ENCODE peak calls at places on chromosomes 12 and 14, in four cellular contexts. G, Y, E and K are unnamed samples.

GRCh38 chr12:87728936-87729593 is 300.1 kb downstream of the C12orf50 start:
- DNase-seq in G (no peak), E (no peak), Y (no peak), K (no peak)

GRCh38 chr14:73764881-73765280 is 50.7 kb upstream of the PNMA1 start:
- DNase-seq in Y (peak), E (no peak), G (peak), K (no peak)

GRCh38 chr12:14868916-14869315 is 16.7 kb downstream of the MGP start:
- DNase-seq in Y (peak), G (peak), E (no peak), K (no peak)

GRCh38 chr12:52499836-52500560 is 6.9 kb upstream of the KRT6A start:
- DNase-seq in E (no peak), G (peak), Y (peak), K (no peak)

GRCh38 chr12:13033266-13033875 is 10.8 kb upstream of the FAM234B start:
- DNase-seq in G (peak), E (no peak), Y (no peak), K (no peak)

GRCh38 chr12:53995311-53996187 is 4.4 kb upstream of the HOXC9 start:
- DNase-seq in E (no peak), Y (no peak), G (peak), K (no peak)

GRCh38 chr12:101763246-101763931 is 24.1 kb upstream of the SYCP3 start:
- DNase-seq in E (no peak), Y (no peak), G (no peak), K (no peak)

GRCh38 chr12:20132818-20133217 is 235.5 kb upstream of the PDE3A start:
- DNase-seq in Y (no peak), G (no peak), E (no peak), K (no peak)

GRCh38 chr12:22084852-22085251 is 38.8 kb downstream of the CMAS start:
- DNase-seq in Y (no peak), E (no peak), G (no peak), K (no peak)

GRCh38 chr12:91327136-91327535 is 144.5 kb upstream of the DCN start:
- DNase-seq in G (peak), Y (peak), E (no peak), K (no peak)

GRCh38 chr12:113473400-113473799 is 1.7 kb upstream of the LHX5 start:
- DNase-seq in G (no peak), Y (no peak), E (no peak), K (no peak)

DNA sequence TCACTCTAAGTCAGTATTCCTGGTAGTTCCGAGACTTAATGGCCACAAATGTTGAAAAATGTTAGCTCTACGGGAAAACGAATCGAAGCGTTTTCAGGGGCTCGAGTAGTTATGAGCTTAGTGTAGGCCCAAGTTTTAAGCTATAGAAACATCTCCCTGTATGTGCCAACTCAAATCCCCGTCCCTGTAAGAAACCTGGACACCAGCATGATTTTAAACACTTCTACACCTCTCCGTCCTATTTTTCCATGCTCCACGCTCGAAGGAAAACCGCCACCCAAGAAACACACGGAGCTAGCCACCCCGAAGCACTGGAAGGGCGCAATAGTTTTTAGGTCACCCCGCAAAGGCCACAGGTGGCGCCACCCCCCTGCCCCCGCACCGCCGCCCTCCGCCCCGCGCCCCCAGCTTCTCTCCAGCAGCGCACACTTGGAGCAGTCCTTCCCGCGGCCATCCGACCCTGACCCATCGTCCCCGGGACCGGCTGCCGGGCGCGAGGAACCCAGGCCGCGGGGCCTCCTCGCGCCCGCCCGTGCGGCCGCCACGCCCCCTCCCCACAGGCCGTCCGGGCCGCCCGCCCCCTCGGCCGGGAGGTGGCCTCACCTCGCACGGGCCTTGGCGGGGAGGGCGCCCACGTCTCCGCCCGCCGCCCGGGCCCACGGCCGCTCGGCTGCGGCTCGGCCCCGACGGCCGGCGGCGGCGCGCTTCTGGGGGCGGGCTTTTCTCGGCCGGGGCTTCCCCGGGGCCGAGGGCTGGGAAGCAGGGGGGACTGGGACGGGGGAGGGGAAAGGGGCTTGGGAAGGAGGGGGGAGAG is 519 bp downstream of the R3HDM2 start:
- DNase-seq in Y (peak), G (peak), E (peak), K (peak)
- TF ChIP-seq CTCF in Y (no peak), G (no peak), E (no peak), K (no peak)

DNA sequence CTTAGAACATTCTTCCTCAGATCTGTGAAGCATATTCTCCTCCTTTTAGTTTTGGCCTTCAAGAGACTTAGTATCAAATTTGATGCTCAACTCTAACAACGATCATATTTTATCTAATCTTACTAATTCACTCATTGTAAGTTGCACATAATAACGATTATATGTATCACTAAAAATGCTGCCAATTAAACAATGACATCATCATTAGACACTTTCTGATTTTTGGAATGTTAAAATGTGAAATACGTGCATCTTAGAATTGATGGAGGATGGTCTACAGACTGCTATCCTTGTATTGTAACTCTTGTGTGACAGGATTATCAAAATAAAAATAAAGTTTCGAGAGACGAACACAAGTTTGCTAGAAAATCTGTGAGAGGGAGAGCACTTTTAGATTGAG is 311.0 kb downstream of the NELL2 start:
- DNase-seq in E (no peak), Y (no peak), G (no peak), K (no peak)
- TF ChIP-seq CTCF in E (no peak), Y (no peak), G (no peak), K (no peak)

DNA sequence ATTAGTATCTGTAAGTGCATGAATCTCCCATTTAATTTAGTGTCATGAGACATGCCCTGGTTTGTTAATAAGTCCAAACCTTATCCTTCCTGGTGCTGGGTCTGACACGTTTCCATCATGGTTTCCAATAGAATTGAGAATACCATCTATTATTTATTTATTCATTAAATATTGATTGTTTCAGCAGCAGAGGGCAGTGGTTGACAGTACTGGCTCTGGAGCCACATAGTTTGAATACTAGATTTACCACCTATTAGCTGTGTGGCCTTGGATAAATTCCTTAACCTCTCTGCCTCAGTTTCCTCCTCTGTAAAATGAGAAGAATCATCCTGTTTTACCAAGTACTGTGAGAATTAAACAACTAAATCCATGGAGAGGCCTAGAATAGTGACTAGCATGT is 941 bp upstream of the STAB2 start:
- DNase-seq in Y (no peak), G (no peak), E (no peak), K (no peak)
- TF ChIP-seq CTCF in Y (no peak), G (peak), E (no peak), K (no peak)

GRCh38 chr12:122946690-122947271 is 19.5 kb downstream of the ABCB9 start:
- DNase-seq in E (peak), G (peak), Y (peak), K (no peak)
- TF ChIP-seq CTCF in E (no peak), G (peak), Y (peak), K (no peak)

DNA sequence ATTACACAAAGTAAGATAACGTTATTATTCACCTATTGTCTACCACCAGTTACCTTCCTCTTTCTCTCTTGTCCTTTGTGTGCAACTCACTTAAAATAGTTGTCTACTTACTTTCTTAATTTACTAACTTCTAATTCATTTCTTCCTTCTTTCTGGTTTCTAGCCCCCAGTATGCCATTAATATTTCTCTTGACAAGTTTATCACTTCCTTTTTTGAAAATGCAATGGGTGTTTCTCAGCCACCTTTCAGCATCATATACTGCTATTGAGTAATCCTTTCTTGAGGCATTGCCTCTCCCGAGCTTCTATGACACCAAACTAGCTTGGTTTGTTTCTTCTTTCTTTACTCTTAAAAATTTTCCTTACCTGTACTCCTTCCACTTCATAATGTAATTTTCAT is 633.6 kb downstream of the TMTC2 start:
- DNase-seq in G (no peak), Y (no peak), E (no peak), K (no peak)
- TF ChIP-seq CTCF in G (no peak), Y (no peak), E (no peak), K (no peak)

DNA sequence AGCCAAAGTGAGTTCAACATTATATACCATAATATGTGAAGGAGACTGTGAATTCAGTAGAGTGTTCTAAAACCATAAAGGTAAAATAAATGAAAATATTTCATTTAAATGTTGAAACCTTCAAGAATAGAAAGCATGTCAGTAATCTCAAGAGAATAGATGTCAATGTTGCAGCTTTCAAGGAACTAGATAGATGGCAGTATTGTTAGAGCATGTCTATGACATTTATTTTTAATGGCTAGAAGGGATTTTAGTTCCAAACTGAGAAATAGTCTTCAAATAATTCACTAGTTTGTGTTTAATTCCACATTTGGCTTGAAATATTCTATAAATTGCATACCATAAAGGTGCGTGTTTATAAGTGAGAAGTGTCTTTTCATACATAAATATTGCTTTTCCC is 326.5 kb downstream of the FLRT2 start:
- DNase-seq in G (peak), Y (no peak), E (no peak), K (no peak)
- TF ChIP-seq CTCF in G (peak), Y (no peak), E (peak), K (no peak)

GRCh38 chr12:119826661-119827435 is 50.3 kb downstream of the CIT start:
- DNase-seq in Y (no peak), E (no peak), G (no peak), K (no peak)

GRCh38 chr12:119829439-119829838 is 47.7 kb downstream of the CIT start:
- DNase-seq in Y (no peak), E (no peak), G (no peak), K (no peak)

DNA sequence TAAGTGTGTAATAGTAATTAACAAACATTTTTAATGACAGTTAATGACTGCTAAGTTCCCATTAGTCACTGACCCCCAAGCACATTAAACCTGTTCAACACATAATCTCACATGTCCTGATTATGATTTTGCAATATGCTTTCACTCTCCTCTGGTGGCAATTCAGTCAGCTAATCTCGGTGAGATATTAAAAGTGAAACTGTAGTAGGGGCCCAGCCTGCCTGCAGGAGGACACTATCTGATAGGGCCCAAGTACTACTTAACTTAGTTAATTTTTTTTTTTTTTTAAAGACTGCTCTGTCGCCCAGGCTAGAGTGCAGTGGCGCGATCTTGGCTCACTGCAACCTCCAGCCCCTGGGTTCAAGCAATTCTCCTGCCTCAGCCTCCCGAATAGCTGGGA is 48.8 kb downstream of the CIT start:
- DNase-seq in Y (no peak), G (no peak), E (no peak), K (no peak)
- TF ChIP-seq CTCF in Y (no peak), G (no peak), E (no peak), K (no peak)